ENCODE peak calls at places on chromosomes 11 and 22, in four cellular contexts. One of them, this sample, is unnamed.
A peak's percentile ranks its signal among the peaks of the same experiment; 100 is the strongest.

GRCh38 chr22:41193829-41194228 is 11.3 kb upstream of the L3MBTL2 start:
- DNase-seq in HL-60: no peak
- DNase-seq in M059J: no peak
- DNase-seq in choroid plexus epithelial cell: no peak
- DNase-seq in this sample: no peak

GRCh38 chr11:67642148-67642475 is 2.5 kb upstream of the TBX10 start:
- DNase-seq in HL-60: no peak
- DNase-seq in M059J: no peak
- DNase-seq in choroid plexus epithelial cell: no peak
- DNase-seq in this sample: no peak

GRCh38 chr22:36921309-36922096 is 8.1 kb downstream of the CSF2RB start:
- DNase-seq in M059J: no peak
- DNase-seq in HL-60: peak; percentile 30
- DNase-seq in choroid plexus epithelial cell: no peak
- DNase-seq in this sample: peak; percentile 62

GRCh38 chr22:39612811-39613548 is 42.4 kb downstream of the CACNA1I start:
- DNase-seq in HL-60: no peak
- DNase-seq in choroid plexus epithelial cell: no peak
- DNase-seq in M059J: no peak
- DNase-seq in this sample: no peak

GRCh38 chr22:33116846-33117547 is 58.8 kb upstream of the SYN3 start:
- DNase-seq in HL-60: no peak
- DNase-seq in M059J: peak; percentile 85
- DNase-seq in choroid plexus epithelial cell: no peak
- DNase-seq in this sample: no peak

GRCh38 chr11:15940462-15941205 is 415.7 kb downstream of the SOX6 start:
- DNase-seq in choroid plexus epithelial cell: no peak
- DNase-seq in HL-60: no peak
- DNase-seq in M059J: no peak
- DNase-seq in this sample: no peak

GRCh38 chr11:72236774-72237111 is 7.2 kb downstream of the PHOX2A start:
- DNase-seq in HL-60: no peak
- DNase-seq in M059J: no peak
- DNase-seq in choroid plexus epithelial cell: no peak
- DNase-seq in this sample: no peak

GRCh38 chr22:20111045-20111688 is 4.7 kb upstream of the RANBP1 start:
- DNase-seq in HL-60: peak; percentile 52
- DNase-seq in M059J: no peak
- DNase-seq in choroid plexus epithelial cell: peak; percentile 33
- DNase-seq in this sample: no peak

GRCh38 chr11:67276821-67277230 is 10.6 kb downstream of the GRK2 start:
- DNase-seq in HL-60: peak; percentile 88
- DNase-seq in M059J: no peak
- DNase-seq in choroid plexus epithelial cell: peak; percentile 44
- DNase-seq in this sample: peak; percentile 97

GRCh38 chr11:60280412-60280811 is at the start of gene MS4A4A:
- DNase-seq in M059J: no peak
- DNase-seq in HL-60: peak; percentile 74
- DNase-seq in choroid plexus epithelial cell: no peak
- DNase-seq in this sample: peak; percentile 81

GRCh38 chr22:19499880-19500242 is 20.1 kb downstream of the CDC45 start:
- DNase-seq in choroid plexus epithelial cell: no peak
- DNase-seq in HL-60: no peak
- DNase-seq in M059J: no peak
- DNase-seq in this sample: no peak

GRCh38 chr22:45502215-45503070 is at the start of gene FBLN1:
- DNase-seq in M059J: peak; percentile 37
- DNase-seq in HL-60: no peak
- DNase-seq in choroid plexus epithelial cell: no peak
- DNase-seq in this sample: no peak

GRCh38 chr22:49088801-49089791 is 738.6 kb downstream of the BRD1 start:
- DNase-seq in M059J: no peak
- DNase-seq in choroid plexus epithelial cell: no peak
- DNase-seq in HL-60: no peak
- DNase-seq in this sample: no peak

GRCh38 chr11:47994417-47994816 is 14.1 kb downstream of the PTPRJ start:
- DNase-seq in M059J: no peak
- DNase-seq in HL-60: no peak
- DNase-seq in choroid plexus epithelial cell: no peak
- DNase-seq in this sample: no peak

GRCh38 chr22:19730662-19731360 is 7.5 kb downstream of the GP1BB start:
- DNase-seq in choroid plexus epithelial cell: peak; percentile 82
- DNase-seq in M059J: peak; percentile 56
- DNase-seq in HL-60: peak; percentile 43
- DNase-seq in this sample: peak; percentile 67

GRCh38 chr11:36214484-36214883 is 74.7 kb downstream of the COMMD9 start:
- DNase-seq in M059J: no peak
- DNase-seq in HL-60: no peak
- DNase-seq in choroid plexus epithelial cell: no peak
- DNase-seq in this sample: no peak

GRCh38 chr11:65471410-65471762 is 27.5 kb upstream of the MALAT1 start:
- DNase-seq in M059J: peak; percentile 87
- DNase-seq in choroid plexus epithelial cell: peak; percentile 87
- DNase-seq in HL-60: no peak
- DNase-seq in this sample: peak; percentile 38

GRCh38 chr22:45645526-45646414 is 25.9 kb upstream of the ATXN10 start:
- DNase-seq in choroid plexus epithelial cell: peak; percentile 61
- DNase-seq in M059J: peak; percentile 39
- DNase-seq in HL-60: peak; percentile 41
- DNase-seq in this sample: peak; percentile 31

GRCh38 chr11:70270877-70271634 is 566 bp downstream of the PPFIA1 start:
- DNase-seq in HL-60: no peak
- DNase-seq in choroid plexus epithelial cell: peak; percentile 58
- DNase-seq in M059J: peak; percentile 47
- DNase-seq in this sample: peak; percentile 13

GRCh38 chr22:36327922-36328551 is 59.7 kb downstream of the MYH9 start:
- DNase-seq in M059J: peak; percentile 36
- DNase-seq in HL-60: no peak
- DNase-seq in choroid plexus epithelial cell: peak; percentile 94
- DNase-seq in this sample: no peak